ENCODE peak calls at places on chromosomes 12 and 14, in ten cellular contexts. One of them, this sample, is unnamed.

GRCh38 chr14:77301103-77301502 is 19.6 kb downstream of the POMT2 start:
- DNase-seq in activated CD8-positive, alpha-beta memory T cell treated with anti-CD3 and anti-CD28 coated beads for 1 hour: no peak
- DNase-seq in AG08395: peak
- DNase-seq in stimulated activated naive CD4-positive, alpha-beta T cell: peak
- DNase-seq in fibroblast of the conjunctiva: peak
- DNase-seq in heart right ventricle: peak
- DNase-seq in NCI-H510A treated with DMSO at 0.1 percent for 48 hours: peak
- DNase-seq in WERI-Rb-1: peak
- DNase-seq in foreskin keratinocyte: peak
- DNase-seq in COR-L47: peak
- DNase-seq in this sample: peak

GRCh38 chr12:101696477-101697196 is 803 bp upstream of the CHPT1 start:
- DNase-seq in activated CD8-positive, alpha-beta memory T cell treated with anti-CD3 and anti-CD28 coated beads for 1 hour: no peak
- DNase-seq in NCI-H510A treated with DMSO at 0.1 percent for 48 hours: peak
- DNase-seq in foreskin keratinocyte: peak
- DNase-seq in stimulated activated naive CD4-positive, alpha-beta T cell: no peak
- DNase-seq in COR-L47: no peak
- DNase-seq in WERI-Rb-1: peak
- DNase-seq in fibroblast of the conjunctiva: no peak
- DNase-seq in heart right ventricle: peak
- DNase-seq in AG08395: peak
- DNase-seq in this sample: no peak

GRCh38 chr12:118189761-118190181 is 53.8 kb downstream of the PEBP1 start:
- DNase-seq in NCI-H510A treated with DMSO at 0.1 percent for 48 hours: peak
- DNase-seq in AG08395: peak
- DNase-seq in fibroblast of the conjunctiva: no peak
- DNase-seq in stimulated activated naive CD4-positive, alpha-beta T cell: no peak
- DNase-seq in heart right ventricle: peak
- DNase-seq in activated CD8-positive, alpha-beta memory T cell treated with anti-CD3 and anti-CD28 coated beads for 1 hour: no peak
- DNase-seq in WERI-Rb-1: peak
- DNase-seq in COR-L47: no peak
- DNase-seq in foreskin keratinocyte: peak
- DNase-seq in this sample: peak

GRCh38 chr14:99784508-99784907 is 8.7 kb upstream of the EML1 start:
- DNase-seq in WERI-Rb-1: no peak
- DNase-seq in foreskin keratinocyte: no peak
- DNase-seq in AG08395: no peak
- DNase-seq in COR-L47: no peak
- DNase-seq in heart right ventricle: no peak
- DNase-seq in NCI-H510A treated with DMSO at 0.1 percent for 48 hours: peak
- DNase-seq in activated CD8-positive, alpha-beta memory T cell treated with anti-CD3 and anti-CD28 coated beads for 1 hour: no peak
- DNase-seq in fibroblast of the conjunctiva: no peak
- DNase-seq in stimulated activated naive CD4-positive, alpha-beta T cell: no peak
- DNase-seq in this sample: peak

GRCh38 chr12:91778938-91779400 is 366.7 kb downstream of the BTG1 start:
- DNase-seq in heart right ventricle: peak
- DNase-seq in activated CD8-positive, alpha-beta memory T cell treated with anti-CD3 and anti-CD28 coated beads for 1 hour: no peak
- DNase-seq in foreskin keratinocyte: peak
- DNase-seq in fibroblast of the conjunctiva: peak
- DNase-seq in stimulated activated naive CD4-positive, alpha-beta T cell: peak
- DNase-seq in NCI-H510A treated with DMSO at 0.1 percent for 48 hours: no peak
- DNase-seq in AG08395: peak
- DNase-seq in COR-L47: no peak
- DNase-seq in WERI-Rb-1: no peak
- DNase-seq in this sample: no peak

GRCh38 chr12:47080725-47081502 is 1.2 kb upstream of the AMIGO2 start:
- DNase-seq in stimulated activated naive CD4-positive, alpha-beta T cell: peak
- DNase-seq in fibroblast of the conjunctiva: no peak
- DNase-seq in NCI-H510A treated with DMSO at 0.1 percent for 48 hours: no peak
- DNase-seq in COR-L47: no peak
- DNase-seq in AG08395: peak
- DNase-seq in WERI-Rb-1: no peak
- DNase-seq in activated CD8-positive, alpha-beta memory T cell treated with anti-CD3 and anti-CD28 coated beads for 1 hour: peak
- DNase-seq in foreskin keratinocyte: peak
- DNase-seq in heart right ventricle: peak
- DNase-seq in this sample: peak

GRCh38 chr14:48023881-48024280 is 348.5 kb upstream of the MDGA2 start:
- DNase-seq in heart right ventricle: no peak
- DNase-seq in NCI-H510A treated with DMSO at 0.1 percent for 48 hours: no peak
- DNase-seq in fibroblast of the conjunctiva: no peak
- DNase-seq in AG08395: no peak
- DNase-seq in COR-L47: no peak
- DNase-seq in WERI-Rb-1: no peak
- DNase-seq in stimulated activated naive CD4-positive, alpha-beta T cell: no peak
- DNase-seq in foreskin keratinocyte: peak
- DNase-seq in activated CD8-positive, alpha-beta memory T cell treated with anti-CD3 and anti-CD28 coated beads for 1 hour: no peak
- DNase-seq in this sample: no peak

GRCh38 chr14:35879654-35880249 is 53.6 kb downstream of the BRMS1L start:
- DNase-seq in COR-L47: no peak
- DNase-seq in AG08395: peak
- DNase-seq in heart right ventricle: no peak
- DNase-seq in WERI-Rb-1: no peak
- DNase-seq in fibroblast of the conjunctiva: no peak
- DNase-seq in foreskin keratinocyte: peak
- DNase-seq in NCI-H510A treated with DMSO at 0.1 percent for 48 hours: peak
- DNase-seq in stimulated activated naive CD4-positive, alpha-beta T cell: no peak
- DNase-seq in activated CD8-positive, alpha-beta memory T cell treated with anti-CD3 and anti-CD28 coated beads for 1 hour: no peak
- DNase-seq in this sample: no peak

GRCh38 chr14:50901361-50901760 is 29.5 kb downstream of the ABHD12B start:
- DNase-seq in WERI-Rb-1: no peak
- DNase-seq in COR-L47: no peak
- DNase-seq in heart right ventricle: no peak
- DNase-seq in fibroblast of the conjunctiva: no peak
- DNase-seq in foreskin keratinocyte: no peak
- DNase-seq in AG08395: no peak
- DNase-seq in NCI-H510A treated with DMSO at 0.1 percent for 48 hours: no peak
- DNase-seq in activated CD8-positive, alpha-beta memory T cell treated with anti-CD3 and anti-CD28 coated beads for 1 hour: no peak
- DNase-seq in stimulated activated naive CD4-positive, alpha-beta T cell: no peak
- DNase-seq in this sample: no peak

GRCh38 chr14:41549821-41550597 is 56.7 kb upstream of the LRFN5 start:
- DNase-seq in fibroblast of the conjunctiva: no peak
- DNase-seq in AG08395: no peak
- DNase-seq in heart right ventricle: no peak
- DNase-seq in foreskin keratinocyte: peak
- DNase-seq in activated CD8-positive, alpha-beta memory T cell treated with anti-CD3 and anti-CD28 coated beads for 1 hour: no peak
- DNase-seq in COR-L47: no peak
- DNase-seq in stimulated activated naive CD4-positive, alpha-beta T cell: no peak
- DNase-seq in NCI-H510A treated with DMSO at 0.1 percent for 48 hours: no peak
- DNase-seq in WERI-Rb-1: no peak
- DNase-seq in this sample: no peak

GRCh38 chr12:30763053-30763452 is 8.3 kb upstream of the CAPRIN2 start:
- DNase-seq in heart right ventricle: no peak
- DNase-seq in foreskin keratinocyte: no peak
- DNase-seq in WERI-Rb-1: no peak
- DNase-seq in AG08395: no peak
- DNase-seq in fibroblast of the conjunctiva: no peak
- DNase-seq in NCI-H510A treated with DMSO at 0.1 percent for 48 hours: no peak
- DNase-seq in activated CD8-positive, alpha-beta memory T cell treated with anti-CD3 and anti-CD28 coated beads for 1 hour: no peak
- DNase-seq in stimulated activated naive CD4-positive, alpha-beta T cell: no peak
- DNase-seq in COR-L47: no peak
- DNase-seq in this sample: no peak

GRCh38 chr14:99158150-99158549 is 113.8 kb downstream of the BCL11B start:
- DNase-seq in COR-L47: no peak
- DNase-seq in AG08395: no peak
- DNase-seq in foreskin keratinocyte: no peak
- DNase-seq in NCI-H510A treated with DMSO at 0.1 percent for 48 hours: no peak
- DNase-seq in fibroblast of the conjunctiva: no peak
- DNase-seq in WERI-Rb-1: no peak
- DNase-seq in heart right ventricle: no peak
- DNase-seq in stimulated activated naive CD4-positive, alpha-beta T cell: no peak
- DNase-seq in activated CD8-positive, alpha-beta memory T cell treated with anti-CD3 and anti-CD28 coated beads for 1 hour: no peak
- DNase-seq in this sample: no peak

GRCh38 chr12:481422-481821 is 21.7 kb downstream of the B4GALNT3 start:
- DNase-seq in activated CD8-positive, alpha-beta memory T cell treated with anti-CD3 and anti-CD28 coated beads for 1 hour: no peak
- DNase-seq in NCI-H510A treated with DMSO at 0.1 percent for 48 hours: peak
- DNase-seq in COR-L47: peak
- DNase-seq in WERI-Rb-1: no peak
- DNase-seq in stimulated activated naive CD4-positive, alpha-beta T cell: no peak
- DNase-seq in fibroblast of the conjunctiva: no peak
- DNase-seq in AG08395: peak
- DNase-seq in heart right ventricle: peak
- DNase-seq in foreskin keratinocyte: no peak
- DNase-seq in this sample: peak

GRCh38 chr14:71931492-71932228 is 569 bp upstream of the RGS6 start:
- DNase-seq in NCI-H510A treated with DMSO at 0.1 percent for 48 hours: peak
- DNase-seq in COR-L47: no peak
- DNase-seq in heart right ventricle: peak
- DNase-seq in activated CD8-positive, alpha-beta memory T cell treated with anti-CD3 and anti-CD28 coated beads for 1 hour: no peak
- DNase-seq in stimulated activated naive CD4-positive, alpha-beta T cell: no peak
- DNase-seq in foreskin keratinocyte: peak
- DNase-seq in WERI-Rb-1: peak
- DNase-seq in AG08395: no peak
- DNase-seq in fibroblast of the conjunctiva: no peak
- DNase-seq in this sample: no peak

GRCh38 chr12:10276774-10277173 is 30.9 kb upstream of the KLRD1 start:
- DNase-seq in heart right ventricle: no peak
- DNase-seq in AG08395: peak
- DNase-seq in COR-L47: no peak
- DNase-seq in fibroblast of the conjunctiva: no peak
- DNase-seq in foreskin keratinocyte: no peak
- DNase-seq in WERI-Rb-1: no peak
- DNase-seq in stimulated activated naive CD4-positive, alpha-beta T cell: no peak
- DNase-seq in NCI-H510A treated with DMSO at 0.1 percent for 48 hours: no peak
- DNase-seq in activated CD8-positive, alpha-beta memory T cell treated with anti-CD3 and anti-CD28 coated beads for 1 hour: no peak
- DNase-seq in this sample: no peak

GRCh38 chr14:30656190-30656632 is 34.1 kb downstream of the SCFD1 start:
- DNase-seq in COR-L47: peak
- DNase-seq in heart right ventricle: peak
- DNase-seq in stimulated activated naive CD4-positive, alpha-beta T cell: no peak
- DNase-seq in foreskin keratinocyte: peak
- DNase-seq in AG08395: peak
- DNase-seq in WERI-Rb-1: peak
- DNase-seq in NCI-H510A treated with DMSO at 0.1 percent for 48 hours: peak
- DNase-seq in fibroblast of the conjunctiva: peak
- DNase-seq in activated CD8-positive, alpha-beta memory T cell treated with anti-CD3 and anti-CD28 coated beads for 1 hour: no peak
- DNase-seq in this sample: peak